ENCODE peak calls at places on chromosomes 13 and 19, in eight cellular contexts. T, D, M, V, N, Y, L and P are unnamed samples.

GRCh38 chr13:64154514-64154913 is 2738.9 kb upstream of the PCDH20 start:
- DNase-seq in T (no peak), D (no peak), M (no peak), V (no peak), N (no peak), Y (no peak), L (no peak), P (no peak)

GRCh38 chr19:8580710-8581281 is 3.6 kb upstream of the MYO1F start:
- DNase-seq in T (peak; percentile 89), D (peak; percentile 83), M (peak; percentile 80), V (peak; percentile 78), N (peak; percentile 90), Y (peak; percentile 55), L (peak; percentile 58), P (peak; percentile 47)

GRCh38 chr13:36418022-36418805 is 14.1 kb upstream of the CCNA1 start:
- DNase-seq in T (peak; percentile 28), D (no peak), M (no peak), V (no peak), N (no peak), Y (no peak), L (no peak), P (no peak)

GRCh38 chr19:16327911-16328823 is 3.5 kb downstream of the KLF2 start:
- DNase-seq in T (peak; percentile 17), D (peak; percentile 25), M (peak; percentile 56), V (peak; percentile 62), N (peak; percentile 86), Y (peak; percentile 55), L (peak; percentile 68), P (no peak)

GRCh38 chr19:7902796-7903243 is 857 bp upstream of the MAP2K7 start:
- DNase-seq in T (no peak), D (no peak), M (no peak), V (no peak), N (no peak), Y (no peak), L (no peak), P (no peak)

GRCh38 chr19:29687244-29687896 is 22.1 kb downstream of the PLEKHF1 start:
- DNase-seq in T (no peak), D (no peak), M (no peak), V (no peak), N (no peak), Y (peak; percentile 37), L (no peak), P (no peak)

GRCh38 chr13:32857689-32858088 is 158.5 kb upstream of the KL start:
- DNase-seq in T (no peak), D (no peak), M (no peak), V (no peak), N (no peak), Y (no peak), L (no peak), P (no peak)

GRCh38 chr13:44421853-44422525 is 48.4 kb downstream of the SERP2 start:
- DNase-seq in T (no peak), D (no peak), M (no peak), V (no peak), N (no peak), Y (no peak), L (no peak), P (no peak)

GRCh38 chr13:98575009-98575866 is 1.7 kb downstream of the STK24 start:
- DNase-seq in T (no peak), D (no peak), M (no peak), V (no peak), N (no peak), Y (no peak), L (no peak), P (no peak)

GRCh38 chr13:36344173-36344572 is 2.0 kb downstream of the SPART start:
- DNase-seq in T (no peak), D (no peak), M (no peak), V (no peak), N (no peak), Y (peak; percentile 34), L (no peak), P (no peak)

GRCh38 chr13:52707375-52707774 is 32.2 kb downstream of the CNMD start:
- DNase-seq in T (no peak), D (no peak), M (no peak), V (no peak), N (no peak), Y (no peak), L (no peak), P (no peak)

GRCh38 chr19:45569619-45570421 is 14.8 kb downstream of the OPA3 start:
- DNase-seq in T (peak; percentile 47), D (peak; percentile 48), M (peak; percentile 73), V (peak; percentile 19), N (no peak), Y (peak; percentile 30), L (no peak), P (peak; percentile 1)

GRCh38 chr13:110495881-110496280 is 65.6 kb downstream of the RAB20 start:
- DNase-seq in T (no peak), D (no peak), M (no peak), V (no peak), N (peak; percentile 62), Y (no peak), L (no peak), P (no peak)

GRCh38 chr19:39154084-39154625 is 28.6 kb downstream of the PAK4 start:
- DNase-seq in T (no peak), D (no peak), M (no peak), V (no peak), N (no peak), Y (no peak), L (no peak), P (no peak)
- H3K27ac ChIP-seq in T (no peak overlapping the region), D (no peak overlapping the region), M (no peak overlapping the region), V (no peak overlapping the region), N (peak overlapping the region; percentile 79), Y (no peak overlapping the region), L (no peak overlapping the region), P (no peak overlapping the region)

GRCh38 chr13:22235285-22235949 is 564.5 kb downstream of the FGF9 start:
- DNase-seq in T (no peak), D (no peak), M (no peak), V (no peak), N (no peak), Y (no peak), L (no peak), P (no peak)

GRCh38 chr13:22232186-22232585 is 561.3 kb downstream of the FGF9 start:
- DNase-seq in T (no peak), D (no peak), M (no peak), V (no peak), N (no peak), Y (no peak), L (no peak), P (no peak)

GRCh38 chr13:22238269-22238668 is 567.4 kb downstream of the FGF9 start:
- DNase-seq in T (no peak), D (no peak), M (no peak), V (no peak), N (no peak), Y (no peak), L (no peak), P (no peak)

GRCh38 chr13:22240716-22241115 is 569.8 kb downstream of the FGF9 start:
- DNase-seq in T (no peak), D (no peak), M (no peak), V (no peak), N (no peak), Y (no peak), L (no peak), P (no peak)

GRCh38 chr13:22235950-22236290 is 565.0 kb downstream of the FGF9 start:
- DNase-seq in T (no peak), D (no peak), M (no peak), V (no peak), N (no peak), Y (no peak), L (no peak), P (no peak)
- H3K27ac ChIP-seq in T (no peak overlapping the region), D (no peak overlapping the region), M (no peak overlapping the region), V (no peak overlapping the region), N (no peak overlapping the region), Y (no peak overlapping the region), L (no peak overlapping the region), P (no peak overlapping the region)

DNA sequence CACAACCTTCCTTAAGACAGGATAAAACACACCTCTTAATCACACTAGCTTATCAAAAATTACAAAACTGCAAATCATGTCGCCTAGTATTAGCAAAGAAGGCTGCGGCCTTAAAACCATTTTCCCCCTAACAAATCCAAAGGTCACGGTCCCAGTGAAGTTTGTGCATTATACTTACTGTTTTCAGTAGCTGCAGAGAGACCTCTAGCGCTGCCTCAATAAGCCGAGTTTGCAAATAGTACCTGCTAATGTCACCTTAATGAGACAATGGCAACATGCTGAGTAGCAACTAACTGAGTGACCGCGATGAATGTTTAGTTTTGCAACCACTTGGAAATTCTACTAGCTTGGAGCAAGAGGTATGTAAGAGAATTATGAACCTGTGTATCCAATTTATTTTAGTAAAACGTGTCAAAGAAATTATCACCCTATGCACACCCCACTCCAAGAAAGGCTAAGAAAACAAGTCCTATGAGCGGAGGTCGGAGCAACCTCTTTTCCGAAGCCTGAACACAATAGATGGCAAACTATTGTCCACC is 1.2 kb downstream of the KPNA3 start:
- DNase-seq in T (peak; percentile 29), D (no peak), M (no peak), V (no peak), N (no peak), Y (no peak), L (no peak), P (no peak)
- H3K27ac ChIP-seq in T (peak overlapping the region; percentile 83), D (no peak overlapping the region), M (peak overlapping the region; percentile 90), V (peak overlapping the region; percentile 79), N (peak overlapping the region; percentile 82), Y (peak overlapping the region; percentile 96), L (peak overlapping the region; percentile 93), P (peak overlapping the region; percentile 83)

GRCh38 chr19:11323601-11324078 is 15.8 kb downstream of the RAB3D start:
- DNase-seq in T (peak; percentile 66), D (no peak), M (no peak), V (no peak), N (no peak), Y (no peak), L (no peak), P (no peak)

GRCh38 chr19:11324079-11324661 is 15.3 kb downstream of the RAB3D start:
- DNase-seq in T (peak; percentile 91), D (peak; percentile 8), M (peak; percentile 63), V (no peak), N (peak; percentile 93), Y (peak; percentile 94), L (peak; percentile 33), P (peak; percentile 27)

GRCh38 chr19:11325544-11325943 is 13.9 kb downstream of the RAB3D start:
- DNase-seq in T (no peak), D (no peak), M (no peak), V (no peak), N (no peak), Y (no peak), L (no peak), P (no peak)

GRCh38 chr19:11322269-11323024 is 17.0 kb downstream of the RAB3D start:
- DNase-seq in T (peak; percentile 45), D (no peak), M (no peak), V (no peak), N (no peak), Y (no peak), L (no peak), P (no peak)

DNA sequence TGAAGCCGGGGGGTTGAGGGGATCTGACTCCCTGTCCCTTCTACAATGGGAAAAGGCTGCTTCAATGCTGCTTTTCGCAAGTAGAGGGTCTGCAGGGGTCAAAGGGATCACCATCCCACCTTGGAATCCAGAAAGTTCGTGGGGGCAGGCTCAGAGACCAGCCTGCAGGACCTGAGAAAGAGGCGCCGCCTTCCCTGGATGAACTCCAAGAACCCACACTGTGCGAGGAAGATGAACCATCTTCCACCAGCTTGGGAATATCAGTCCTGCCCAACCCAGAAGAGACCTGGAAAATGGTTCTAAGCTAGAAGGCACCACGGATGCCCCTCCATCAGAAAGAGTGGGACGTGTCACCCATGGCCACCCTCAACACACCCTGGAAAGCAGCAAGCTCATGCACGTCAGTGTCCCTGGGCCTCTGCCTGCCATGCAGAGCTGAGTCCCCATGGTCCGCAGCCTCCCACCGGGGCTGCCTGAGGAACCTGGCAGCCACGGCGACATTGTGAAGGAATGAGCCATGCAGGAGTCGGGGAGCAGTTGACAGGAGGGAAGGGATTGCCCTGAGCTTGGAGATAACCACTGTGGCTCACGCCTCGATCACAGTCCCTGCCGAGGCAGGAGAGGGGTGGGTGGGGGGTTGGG is 14.6 kb downstream of the RAB3D start:
- DNase-seq in T (peak; percentile 49), D (no peak), M (no peak), V (no peak), N (no peak), Y (no peak), L (no peak), P (no peak)
- H3K27ac ChIP-seq in T (peak overlapping the region; percentile 99), D (no peak overlapping the region), M (peak overlapping the region; percentile 74), V (no peak overlapping the region), N (peak overlapping the region; percentile 85), Y (peak overlapping the region; percentile 95), L (peak overlapping the region; percentile 87), P (peak overlapping the region; percentile 69)